ENCODE peak calls at places on chromosomes 11 and 22, in six cellular contexts. One of them, this sample, is unnamed.
A peak's percentile ranks its signal among the peaks of the same experiment; 100 is the strongest.

GRCh38 chr11:45146072-45147016 is at the start of gene PRDM11:
- DNase-seq in neuronal stem cell: peak; percentile 47
- DNase-seq in H9: peak; percentile 39
- DNase-seq in IMR-90: peak; percentile 72
- DNase-seq in H1: peak; percentile 65
- DNase-seq in mesenchymal stem cell: peak; percentile 85
- DNase-seq in this sample: peak; percentile 82

GRCh38 chr11:59259047-59259446 is 46.3 kb upstream of the MPEG1 start:
- DNase-seq in H1: no peak
- DNase-seq in mesenchymal stem cell: no peak
- DNase-seq in neuronal stem cell: no peak
- DNase-seq in H9: no peak
- DNase-seq in IMR-90: no peak
- DNase-seq in this sample: no peak

GRCh38 chr11:134373591-134374052 is 38.4 kb downstream of the B3GAT1 start:
- DNase-seq in IMR-90: no peak
- DNase-seq in H9: no peak
- DNase-seq in H1: no peak
- DNase-seq in neuronal stem cell: no peak
- DNase-seq in mesenchymal stem cell: no peak
- DNase-seq in this sample: no peak

GRCh38 chr11:991711-992307 is 44.7 kb downstream of the MUC6 start:
- DNase-seq in mesenchymal stem cell: no peak
- DNase-seq in neuronal stem cell: no peak
- DNase-seq in H9: no peak
- DNase-seq in IMR-90: no peak
- DNase-seq in H1: no peak
- DNase-seq in this sample: no peak

GRCh38 chr11:123063396-123064267 is 1.7 kb upstream of the HSPA8 start:
- DNase-seq in mesenchymal stem cell: peak; percentile 78
- DNase-seq in H1: no peak
- DNase-seq in H9: no peak
- DNase-seq in neuronal stem cell: no peak
- DNase-seq in IMR-90: peak; percentile 59
- DNase-seq in this sample: peak; percentile 51

GRCh38 chr11:111957663-111958415 is 20.7 kb downstream of the DIXDC1 start:
- DNase-seq in H9: no peak
- DNase-seq in H1: no peak
- DNase-seq in mesenchymal stem cell: no peak
- DNase-seq in IMR-90: no peak
- DNase-seq in neuronal stem cell: no peak
- DNase-seq in this sample: no peak

GRCh38 chr11:66126064-66126463 is 56.0 kb downstream of the PACS1 start:
- DNase-seq in neuronal stem cell: no peak
- DNase-seq in mesenchymal stem cell: no peak
- DNase-seq in IMR-90: no peak
- DNase-seq in H9: no peak
- DNase-seq in H1: no peak
- DNase-seq in this sample: no peak

GRCh38 chr11:65102142-65103095 is 6.4 kb downstream of the VPS51 start:
- DNase-seq in H9: no peak
- DNase-seq in IMR-90: peak; percentile 52
- DNase-seq in neuronal stem cell: no peak
- DNase-seq in mesenchymal stem cell: no peak
- DNase-seq in H1: no peak
- DNase-seq in this sample: no peak

DNA sequence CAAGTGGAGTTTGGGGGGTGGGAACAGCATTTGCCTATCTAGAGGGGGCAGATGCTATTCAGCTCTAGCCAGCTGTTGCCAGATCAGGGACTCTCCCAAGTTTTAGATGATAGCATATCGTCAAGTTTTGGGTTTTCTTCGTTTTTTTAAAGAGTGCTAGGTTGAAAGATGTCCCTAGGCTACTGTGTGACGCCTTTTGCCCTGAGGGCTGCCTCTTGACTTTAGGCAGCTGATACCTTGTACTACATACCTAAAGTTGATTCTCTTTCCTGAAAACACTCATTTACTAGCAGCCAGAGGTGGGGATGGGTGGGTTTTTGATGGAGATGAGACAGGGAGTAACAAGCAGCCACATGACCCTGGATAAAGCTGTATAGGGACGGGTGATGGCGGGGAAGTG is 87.1 kb downstream of the ABTB2 start:
- DNase-seq in IMR-90: no peak
- DNase-seq in neuronal stem cell: no peak
- DNase-seq in mesenchymal stem cell: no peak
- DNase-seq in H1: no peak
- DNase-seq in H9: no peak
- DNase-seq in this sample: peak; percentile 90
- H3K27ac ChIP-seq in IMR-90: no peak overlapping the region
- H3K27ac ChIP-seq in neuronal stem cell: no peak overlapping the region
- H3K27ac ChIP-seq in mesenchymal stem cell: no peak overlapping the region
- H3K27ac ChIP-seq in H1: no peak overlapping the region
- H3K27ac ChIP-seq in H9: no peak overlapping the region
- H3K27ac ChIP-seq in this sample: no peak overlapping the region

GRCh38 chr22:39396797-39397195 is 2.8 kb upstream of the TAB1 start:
- DNase-seq in neuronal stem cell: no peak
- DNase-seq in mesenchymal stem cell: no peak
- DNase-seq in H1: no peak
- DNase-seq in IMR-90: no peak
- DNase-seq in H9: no peak
- DNase-seq in this sample: no peak
- H2AFZ ChIP-seq in neuronal stem cell: peak overlapping the region; percentile 46
- H2AFZ ChIP-seq in mesenchymal stem cell: no peak overlapping the region
- H2AFZ ChIP-seq in H1: no peak overlapping the region
- H2AFZ ChIP-seq in IMR-90: peak overlapping the region; percentile 59
- H2AFZ ChIP-seq in H9: no peak overlapping the region
- H2AFZ ChIP-seq in this sample: no peak overlapping the region

DNA sequence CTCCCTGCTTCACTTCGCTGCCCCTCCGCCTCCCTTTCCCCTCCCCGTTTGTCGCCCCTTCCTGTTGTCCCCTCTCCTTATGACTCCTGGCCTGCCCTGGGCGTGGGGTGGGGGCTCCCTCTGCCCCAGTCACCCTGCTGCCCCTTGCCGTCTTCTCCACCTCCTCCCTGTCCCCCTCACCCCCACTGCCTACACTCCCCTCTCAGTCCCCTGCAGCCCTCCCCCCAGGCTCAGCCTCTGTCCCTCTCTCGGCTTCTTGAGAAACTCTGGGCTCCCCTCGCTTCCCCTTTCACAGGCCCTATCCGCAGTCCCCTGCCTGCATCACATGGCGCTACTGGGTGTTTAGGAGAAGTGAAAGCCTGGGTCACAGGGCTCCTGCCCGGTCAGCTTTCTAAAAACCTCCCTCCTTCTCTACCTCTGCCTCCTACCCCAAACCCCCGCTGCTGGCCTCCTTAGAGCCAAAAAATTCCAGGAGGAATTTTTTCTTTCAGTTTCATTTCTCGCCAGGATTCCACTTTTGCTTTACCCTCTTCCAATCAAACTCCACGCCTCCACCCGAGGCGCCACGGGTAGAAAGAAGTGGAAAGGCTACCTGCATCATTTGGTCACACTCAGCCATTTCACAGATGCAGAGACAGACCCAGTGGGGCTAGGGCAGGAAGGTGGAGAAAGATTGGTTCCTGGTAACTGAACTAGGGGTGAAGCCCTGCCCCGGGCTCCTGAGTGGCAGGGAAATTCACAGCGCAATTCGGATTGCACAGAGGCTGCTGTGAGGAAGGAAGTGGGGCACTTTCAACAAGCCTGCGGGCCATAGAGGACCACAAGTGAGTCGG is at the start of gene SLC15A3:
- DNase-seq in mesenchymal stem cell: peak; percentile 65
- DNase-seq in IMR-90: peak; percentile 27
- DNase-seq in neuronal stem cell: no peak
- DNase-seq in H1: peak; percentile 72
- DNase-seq in H9: peak; percentile 65
- DNase-seq in this sample: peak; percentile 89
- H3K23ac ChIP-seq in mesenchymal stem cell: peak within 1 kb of the TSS; percentile 63
- H3K23ac ChIP-seq in IMR-90: peak within 1 kb of the TSS; percentile 79
- H3K23ac ChIP-seq in neuronal stem cell: peak within 1 kb of the TSS; percentile 90
- H3K23ac ChIP-seq in H1: no peak within 1 kb of the TSS
- H3K23ac ChIP-seq in H9: no peak within 1 kb of the TSS
- H3K23ac ChIP-seq in this sample: no peak within 1 kb of the TSS

GRCh38 chr22:43439368-43440102 is 27.7 kb downstream of the MPPED1 start:
- DNase-seq in H1: no peak
- DNase-seq in neuronal stem cell: no peak
- DNase-seq in H9: no peak
- DNase-seq in IMR-90: no peak
- DNase-seq in mesenchymal stem cell: no peak
- DNase-seq in this sample: peak; percentile 1

GRCh38 chr22:43438666-43439347 is 27.0 kb downstream of the MPPED1 start:
- DNase-seq in neuronal stem cell: no peak
- DNase-seq in IMR-90: no peak
- DNase-seq in mesenchymal stem cell: no peak
- DNase-seq in H1: no peak
- DNase-seq in H9: no peak
- DNase-seq in this sample: no peak

GRCh38 chr22:43436536-43437267 is 24.9 kb downstream of the MPPED1 start:
- DNase-seq in mesenchymal stem cell: no peak
- DNase-seq in neuronal stem cell: no peak
- DNase-seq in IMR-90: no peak
- DNase-seq in H9: peak; percentile 12
- DNase-seq in H1: no peak
- DNase-seq in this sample: no peak

GRCh38 chr22:43435851-43436535 is 24.2 kb downstream of the MPPED1 start:
- DNase-seq in IMR-90: no peak
- DNase-seq in H1: no peak
- DNase-seq in mesenchymal stem cell: no peak
- DNase-seq in H9: peak; percentile 27
- DNase-seq in neuronal stem cell: no peak
- DNase-seq in this sample: no peak

GRCh38 chr22:43437871-43438475 is 26.2 kb downstream of the MPPED1 start:
- DNase-seq in neuronal stem cell: no peak
- DNase-seq in H9: peak; percentile 3
- DNase-seq in IMR-90: no peak
- DNase-seq in mesenchymal stem cell: no peak
- DNase-seq in H1: no peak
- DNase-seq in this sample: no peak
- H3K27ac ChIP-seq in neuronal stem cell: no peak overlapping the region
- H3K27ac ChIP-seq in H9: no peak overlapping the region
- H3K27ac ChIP-seq in IMR-90: no peak overlapping the region
- H3K27ac ChIP-seq in mesenchymal stem cell: no peak overlapping the region
- H3K27ac ChIP-seq in H1: no peak overlapping the region
- H3K27ac ChIP-seq in this sample: no peak overlapping the region

GRCh38 chr22:37808294-37808657 is 542 bp downstream of the GCAT start:
- DNase-seq in H9: peak; percentile 26
- DNase-seq in IMR-90: peak; percentile 62
- DNase-seq in neuronal stem cell: no peak
- DNase-seq in mesenchymal stem cell: peak; percentile 67
- DNase-seq in H1: no peak
- DNase-seq in this sample: peak; percentile 67

GRCh38 chr22:37809672-37810333 is 2.1 kb downstream of the GCAT start:
- DNase-seq in H9: peak; percentile 20
- DNase-seq in IMR-90: no peak
- DNase-seq in H1: no peak
- DNase-seq in mesenchymal stem cell: no peak
- DNase-seq in neuronal stem cell: no peak
- DNase-seq in this sample: no peak

GRCh38 chr22:37805878-37806277 is 1.9 kb upstream of the GCAT start:
- DNase-seq in H1: no peak
- DNase-seq in neuronal stem cell: no peak
- DNase-seq in mesenchymal stem cell: no peak
- DNase-seq in IMR-90: no peak
- DNase-seq in H9: no peak
- DNase-seq in this sample: no peak

GRCh38 chr22:37806409-37807338 is 1.1 kb upstream of the GCAT start:
- DNase-seq in neuronal stem cell: no peak
- DNase-seq in mesenchymal stem cell: peak; percentile 53
- DNase-seq in H9: no peak
- DNase-seq in IMR-90: peak; percentile 52
- DNase-seq in H1: no peak
- DNase-seq in this sample: peak; percentile 37

GRCh38 chr22:37807410-37808293 is at the start of gene GCAT:
- DNase-seq in mesenchymal stem cell: peak; percentile 96
- DNase-seq in H1: peak; percentile 92
- DNase-seq in neuronal stem cell: peak; percentile 97
- DNase-seq in IMR-90: peak; percentile 95
- DNase-seq in H9: peak; percentile 99
- DNase-seq in this sample: peak; percentile 94
- H2AFZ ChIP-seq in mesenchymal stem cell: peak within 1 kb of the TSS; percentile 85
- H2AFZ ChIP-seq in H1: no peak within 1 kb of the TSS
- H2AFZ ChIP-seq in neuronal stem cell: peak within 1 kb of the TSS; percentile 88
- H2AFZ ChIP-seq in IMR-90: peak within 1 kb of the TSS; percentile 93
- H2AFZ ChIP-seq in H9: no peak within 1 kb of the TSS
- H2AFZ ChIP-seq in this sample: peak within 1 kb of the TSS; percentile 94

GRCh38 chr11:130407978-130408377 is 20.4 kb downstream of the ADAMTS8 start:
- DNase-seq in neuronal stem cell: no peak
- DNase-seq in H1: no peak
- DNase-seq in IMR-90: peak; percentile 91
- DNase-seq in H9: no peak
- DNase-seq in mesenchymal stem cell: peak; percentile 72
- DNase-seq in this sample: no peak
- H3K23ac ChIP-seq in neuronal stem cell: no peak overlapping the region
- H3K23ac ChIP-seq in H1: no peak overlapping the region
- H3K23ac ChIP-seq in IMR-90: peak overlapping the region; percentile 2
- H3K23ac ChIP-seq in H9: no peak overlapping the region
- H3K23ac ChIP-seq in mesenchymal stem cell: no peak overlapping the region
- H3K23ac ChIP-seq in this sample: no peak overlapping the region

GRCh38 chr11:12186683-12187082 is 76.3 kb downstream of the MICAL2 start:
- DNase-seq in IMR-90: no peak
- DNase-seq in mesenchymal stem cell: no peak
- DNase-seq in H9: no peak
- DNase-seq in neuronal stem cell: no peak
- DNase-seq in H1: no peak
- DNase-seq in this sample: no peak

GRCh38 chr11:12185914-12186313 is 75.5 kb downstream of the MICAL2 start:
- DNase-seq in neuronal stem cell: peak; percentile 18
- DNase-seq in H9: no peak
- DNase-seq in mesenchymal stem cell: peak; percentile 93
- DNase-seq in H1: no peak
- DNase-seq in IMR-90: peak; percentile 87
- DNase-seq in this sample: no peak

GRCh38 chr11:12183827-12184620 is 73.6 kb downstream of the MICAL2 start:
- DNase-seq in mesenchymal stem cell: no peak
- DNase-seq in neuronal stem cell: no peak
- DNase-seq in H9: no peak
- DNase-seq in H1: no peak
- DNase-seq in IMR-90: no peak
- DNase-seq in this sample: peak; percentile 78

GRCh38 chr11:12184696-12185095 is 74.3 kb downstream of the MICAL2 start:
- DNase-seq in neuronal stem cell: no peak
- DNase-seq in mesenchymal stem cell: peak; percentile 58
- DNase-seq in H1: no peak
- DNase-seq in IMR-90: peak; percentile 54
- DNase-seq in H9: no peak
- DNase-seq in this sample: no peak

GRCh38 chr11:12185106-12185690 is 74.8 kb downstream of the MICAL2 start:
- DNase-seq in mesenchymal stem cell: no peak
- DNase-seq in IMR-90: no peak
- DNase-seq in neuronal stem cell: no peak
- DNase-seq in H1: no peak
- DNase-seq in H9: no peak
- DNase-seq in this sample: no peak
- H3K27ac ChIP-seq in mesenchymal stem cell: peak overlapping the region; percentile 9
- H3K27ac ChIP-seq in IMR-90: peak overlapping the region; percentile 55
- H3K27ac ChIP-seq in neuronal stem cell: no peak overlapping the region
- H3K27ac ChIP-seq in H1: no peak overlapping the region
- H3K27ac ChIP-seq in H9: no peak overlapping the region
- H3K27ac ChIP-seq in this sample: no peak overlapping the region

DNA sequence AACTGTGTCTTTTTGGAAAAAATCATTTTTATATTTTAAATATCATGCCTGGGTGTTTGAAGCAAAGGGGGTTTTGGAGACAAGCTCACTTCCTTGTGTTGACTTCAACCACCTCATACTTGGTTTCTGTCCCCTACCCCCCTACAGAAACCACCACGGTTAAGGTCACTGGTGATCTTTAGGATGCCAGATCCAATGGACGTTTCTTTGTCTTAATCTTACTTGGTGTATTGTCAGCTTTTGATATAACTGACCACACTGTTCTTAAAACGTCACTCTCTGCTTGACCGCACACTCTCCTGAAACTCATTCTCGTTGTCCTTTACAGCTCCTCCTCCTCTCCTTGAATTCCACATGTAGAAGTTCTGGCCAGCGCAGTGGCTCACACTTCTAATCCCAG is 34.8 kb upstream of the SWAP70 start:
- DNase-seq in H1: no peak
- DNase-seq in IMR-90: no peak
- DNase-seq in H9: no peak
- DNase-seq in neuronal stem cell: no peak
- DNase-seq in mesenchymal stem cell: no peak
- DNase-seq in this sample: no peak
- H2AFZ ChIP-seq in H1: no peak overlapping the region
- H2AFZ ChIP-seq in IMR-90: no peak overlapping the region
- H2AFZ ChIP-seq in H9: no peak overlapping the region
- H2AFZ ChIP-seq in neuronal stem cell: no peak overlapping the region
- H2AFZ ChIP-seq in mesenchymal stem cell: no peak overlapping the region
- H2AFZ ChIP-seq in this sample: no peak overlapping the region